ENCODE peak calls at places on chromosomes 3 and 15, in seven cellular contexts. G is activated B cell treated with CpG ODN at 0.5 μM for 24 hours; D is NCI-H187 treated with DMSO at 0.1 percent for 48 hours; K is NCI-H146; V is activated CD8-positive, alpha-beta memory T cell treated with anti-CD3 and anti-CD28 coated beads for 48 hours; T is stimulated activated CD8-positive, alpha-beta memory T cell treated with anti-CD3 and anti-CD28 coated beads, Interleukin-15, amount 100 ng/mL, for 24 hours; U is GM23248. H is an unnamed sample.

GRCh38 chr3:48130321-48130881 is 57.8 kb downstream of the CDC25A start:
- DNase-seq in D (no peak), U (peak), G (no peak), T (no peak), V (no peak), K (no peak), H (no peak)

GRCh38 chr3:78988324-78988723 is 779.5 kb downstream of the ROBO1 start:
- DNase-seq in G (no peak), T (no peak), V (no peak), U (peak), D (no peak), K (peak), H (no peak)

GRCh38 chr15:70231484-70231883 is 133.8 kb upstream of the TLE3 start:
- DNase-seq in G (no peak), D (no peak), U (no peak), V (no peak), T (no peak), K (no peak), H (no peak)

GRCh38 chr3:183277260-183277659 is 24.2 kb downstream of the B3GNT5 start:
- DNase-seq in D (no peak), V (no peak), K (no peak), U (no peak), T (no peak), G (no peak), H (no peak)

GRCh38 chr15:82538961-82539689 is 1.1 kb downstream of the RPS17 start:
- DNase-seq in U (peak), T (no peak), K (no peak), V (no peak), D (no peak), G (no peak), H (no peak)

GRCh38 chr15:50906954-50907865 is 1.3 kb upstream of the AP4E1 start:
- DNase-seq in U (peak), G (peak), K (no peak), V (peak), T (peak), D (no peak), H (peak)

GRCh38 chr15:20367093-20367492 is 174.5 kb downstream of the GOLGA6L6 start:
- DNase-seq in T (no peak), U (no peak), G (no peak), D (no peak), K (no peak), V (no peak), H (no peak)

GRCh38 chr3:169923189-169923588 is 11.8 kb downstream of the SAMD7 start:
- DNase-seq in T (no peak), V (no peak), D (no peak), G (no peak), K (peak), U (no peak), H (no peak)

GRCh38 chr3:16179771-16180736 is 5.6 kb downstream of the GALNT15 start:
- DNase-seq in T (no peak), G (no peak), V (no peak), K (no peak), D (no peak), U (peak), H (no peak)

GRCh38 chr3:37163262-37164020 is 10.9 kb downstream of the LRRFIP2 start:
- DNase-seq in U (peak), T (no peak), V (peak), G (no peak), K (no peak), D (no peak), H (peak)

GRCh38 chr3:9402410-9403228 is 5.2 kb downstream of the SETD5 start:
- DNase-seq in U (peak), T (no peak), G (no peak), K (peak), V (no peak), D (peak), H (no peak)

GRCh38 chr3:65335587-65335986 is 647.8 kb upstream of the ADAMTS9 start:
- DNase-seq in K (no peak), G (no peak), D (no peak), T (no peak), U (no peak), V (no peak), H (no peak)

GRCh38 chr3:175057406-175057805 is 198.3 kb downstream of the NAALADL2 start:
- DNase-seq in D (no peak), T (no peak), U (no peak), G (no peak), V (no peak), K (no peak), H (no peak)

GRCh38 chr3:54771050-54771449 is 156.8 kb downstream of the LRTM1 start:
- DNase-seq in K (peak), U (no peak), V (no peak), T (no peak), D (no peak), G (no peak), H (no peak)

GRCh38 chr3:116083686-116084085 is 361.6 kb downstream of the LSAMP start:
- DNase-seq in D (no peak), T (no peak), G (no peak), K (no peak), V (no peak), U (no peak), H (no peak)